ENCODE peak calls at places on chromosomes 2 and 18, in four cellular contexts. One of them, this sample, is unnamed.
A peak's percentile ranks its signal among the peaks of the same experiment; 100 is the strongest.

GRCh38 chr2:145344076-145344724 is 824.3 kb upstream of the ZEB2 start:
- DNase-seq in pancreas: no peak
- DNase-seq in hepatocyte: no peak
- DNase-seq in fibroblast of lung: no peak
- DNase-seq in this sample: no peak

GRCh38 chr2:112600634-112601033 is 16.2 kb downstream of the CHCHD5 start:
- DNase-seq in fibroblast of lung: no peak
- DNase-seq in pancreas: no peak
- DNase-seq in hepatocyte: no peak
- DNase-seq in this sample: no peak

GRCh38 chr2:64522843-64523428 is 1.2 kb upstream of the AFTPH start:
- DNase-seq in hepatocyte: peak; percentile 87
- DNase-seq in pancreas: peak; percentile 70
- DNase-seq in fibroblast of lung: peak; percentile 91
- DNase-seq in this sample: peak; percentile 44

GRCh38 chr2:101064868-101065549 is 62.9 kb downstream of the RPL31 start:
- DNase-seq in pancreas: peak; percentile 32
- DNase-seq in hepatocyte: peak; percentile 20
- DNase-seq in fibroblast of lung: peak; percentile 27
- DNase-seq in this sample: no peak

GRCh38 chr2:12048551-12048950 is 302.1 kb downstream of the LPIN1 start:
- DNase-seq in pancreas: no peak
- DNase-seq in fibroblast of lung: no peak
- DNase-seq in hepatocyte: no peak
- DNase-seq in this sample: no peak

GRCh38 chr2:150449856-150450255 is 37.6 kb downstream of the RND3 start:
- DNase-seq in pancreas: no peak
- DNase-seq in fibroblast of lung: no peak
- DNase-seq in hepatocyte: peak; percentile 15
- DNase-seq in this sample: no peak

GRCh38 chr18:37254256-37254880 is 311.2 kb downstream of the CELF4 start:
- DNase-seq in fibroblast of lung: no peak
- DNase-seq in pancreas: peak; percentile 23
- DNase-seq in hepatocyte: peak; percentile 55
- DNase-seq in this sample: no peak

GRCh38 chr2:157625311-157625710 is 3.4 kb downstream of the ACVR1C start:
- DNase-seq in pancreas: no peak
- DNase-seq in hepatocyte: no peak
- DNase-seq in fibroblast of lung: peak; percentile 22
- DNase-seq in this sample: no peak

GRCh38 chr2:172427990-172428840 is 829 bp downstream of the ITGA6 start:
- DNase-seq in fibroblast of lung: peak; percentile 23
- DNase-seq in hepatocyte: peak; percentile 62
- DNase-seq in pancreas: peak; percentile 68
- DNase-seq in this sample: no peak

GRCh38 chr2:170972508-170973224 is 43.6 kb downstream of the GORASP2 start:
- DNase-seq in fibroblast of lung: no peak
- DNase-seq in pancreas: no peak
- DNase-seq in hepatocyte: no peak
- DNase-seq in this sample: no peak

GRCh38 chr2:60796573-60797509 is 40.8 kb downstream of the PAPOLG start:
- DNase-seq in hepatocyte: no peak
- DNase-seq in pancreas: no peak
- DNase-seq in fibroblast of lung: peak; percentile 23
- DNase-seq in this sample: no peak

GRCh38 chr2:12331698-12332097 is 385.0 kb upstream of the TRIB2 start:
- DNase-seq in fibroblast of lung: no peak
- DNase-seq in pancreas: no peak
- DNase-seq in hepatocyte: no peak
- DNase-seq in this sample: no peak

GRCh38 chr2:25853038-25853638 is 25.1 kb downstream of the ASXL2 start:
- DNase-seq in fibroblast of lung: no peak
- DNase-seq in hepatocyte: no peak
- DNase-seq in pancreas: no peak
- DNase-seq in this sample: no peak

GRCh38 chr18:55243852-55244251 is 284.6 kb upstream of the CCDC68 start:
- DNase-seq in pancreas: no peak
- DNase-seq in fibroblast of lung: peak; percentile 90
- DNase-seq in hepatocyte: no peak
- DNase-seq in this sample: peak; percentile 58

GRCh38 chr2:205885492-205886099 is 200.4 kb downstream of the INO80D start:
- DNase-seq in hepatocyte: peak; percentile 93
- DNase-seq in pancreas: peak; percentile 76
- DNase-seq in fibroblast of lung: peak; percentile 78
- DNase-seq in this sample: no peak

GRCh38 chr2:128646091-128646490 is 327.4 kb upstream of the HS6ST1 start:
- DNase-seq in fibroblast of lung: no peak
- DNase-seq in pancreas: no peak
- DNase-seq in hepatocyte: no peak
- DNase-seq in this sample: no peak

GRCh38 chr2:85057236-85057635 is 76.0 kb upstream of the TCF7L1 start:
- DNase-seq in fibroblast of lung: no peak
- DNase-seq in hepatocyte: no peak
- DNase-seq in pancreas: no peak
- DNase-seq in this sample: no peak

GRCh38 chr2:15943378-15943851 is 3.1 kb downstream of the MYCN start:
- DNase-seq in fibroblast of lung: no peak
- DNase-seq in hepatocyte: peak; percentile 80
- DNase-seq in pancreas: no peak
- DNase-seq in this sample: no peak

GRCh38 chr18:27785815-27786537 is 391.0 kb downstream of the CDH2 start:
- DNase-seq in hepatocyte: no peak
- DNase-seq in fibroblast of lung: no peak
- DNase-seq in pancreas: no peak
- DNase-seq in this sample: no peak

GRCh38 chr2:99697811-99698568 is 208.2 kb upstream of the REV1 start:
- DNase-seq in hepatocyte: no peak
- DNase-seq in pancreas: no peak
- DNase-seq in fibroblast of lung: peak; percentile 94
- DNase-seq in this sample: peak; percentile 74

GRCh38 chr2:162072976-162073775 is 839 bp downstream of the DPP4 start:
- DNase-seq in hepatocyte: no peak
- DNase-seq in fibroblast of lung: peak; percentile 23
- DNase-seq in pancreas: no peak
- DNase-seq in this sample: no peak

GRCh38 chr2:165877565-165878550 is 75.7 kb downstream of the TTC21B start:
- DNase-seq in hepatocyte: no peak
- DNase-seq in pancreas: no peak
- DNase-seq in fibroblast of lung: peak; percentile 72
- DNase-seq in this sample: peak; percentile 41

GRCh38 chr2:31337860-31338259 is 76.7 kb downstream of the XDH start:
- DNase-seq in fibroblast of lung: peak; percentile 86
- DNase-seq in hepatocyte: no peak
- DNase-seq in pancreas: no peak
- DNase-seq in this sample: no peak

GRCh38 chr2:149739880-149740265 is 152.3 kb upstream of the MMADHC start:
- DNase-seq in fibroblast of lung: no peak
- DNase-seq in hepatocyte: no peak
- DNase-seq in pancreas: no peak
- DNase-seq in this sample: no peak

DNA sequence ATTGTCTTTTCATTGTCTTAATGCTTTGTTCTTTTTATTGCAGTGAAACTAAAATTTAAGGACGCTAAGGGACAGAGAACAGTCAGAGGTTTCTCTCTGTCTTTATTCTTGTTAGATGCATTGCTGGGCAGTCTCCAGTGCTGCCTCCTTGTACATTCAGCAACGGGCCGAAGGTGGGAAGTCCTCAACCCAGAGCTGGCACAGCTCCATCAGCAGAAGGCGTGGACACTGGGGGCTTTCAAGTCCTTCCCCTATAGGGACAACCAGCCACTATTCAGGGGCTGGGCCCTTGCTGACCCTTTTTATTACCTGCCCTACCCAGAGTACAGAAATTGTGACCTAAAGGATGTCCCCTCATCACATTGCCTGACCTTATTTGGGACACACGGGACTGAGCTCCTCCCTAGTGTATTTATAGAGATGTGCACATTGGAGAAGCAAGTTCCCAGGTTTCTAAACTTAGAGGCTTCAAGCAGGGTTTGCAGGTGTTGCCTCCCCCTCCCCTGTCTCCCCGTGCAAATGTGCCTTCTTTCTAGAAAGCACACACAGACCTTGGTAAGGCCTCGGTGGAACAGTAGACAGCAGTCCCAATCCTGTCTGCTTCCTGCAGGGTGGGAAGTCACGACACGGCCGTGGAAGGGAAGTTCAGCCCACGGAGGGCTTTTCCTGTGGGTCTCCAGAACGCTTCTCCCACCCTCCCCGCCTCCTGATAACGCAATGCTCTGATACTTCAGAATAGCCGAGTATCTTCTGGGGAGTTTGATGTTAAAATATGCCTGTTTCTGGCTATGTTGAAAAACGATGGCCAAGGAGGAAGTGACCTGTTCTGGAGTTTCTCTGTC is 68.2 kb downstream of the ZCCHC2 start:
- DNase-seq in fibroblast of lung: no peak
- DNase-seq in hepatocyte: no peak
- DNase-seq in pancreas: no peak
- DNase-seq in this sample: no peak
- H3K4me3 ChIP-seq in fibroblast of lung: no peak overlapping the region
- H3K4me3 ChIP-seq in hepatocyte: no peak overlapping the region
- H3K4me3 ChIP-seq in pancreas: no peak overlapping the region
- H3K4me3 ChIP-seq in this sample: no peak overlapping the region

DNA sequence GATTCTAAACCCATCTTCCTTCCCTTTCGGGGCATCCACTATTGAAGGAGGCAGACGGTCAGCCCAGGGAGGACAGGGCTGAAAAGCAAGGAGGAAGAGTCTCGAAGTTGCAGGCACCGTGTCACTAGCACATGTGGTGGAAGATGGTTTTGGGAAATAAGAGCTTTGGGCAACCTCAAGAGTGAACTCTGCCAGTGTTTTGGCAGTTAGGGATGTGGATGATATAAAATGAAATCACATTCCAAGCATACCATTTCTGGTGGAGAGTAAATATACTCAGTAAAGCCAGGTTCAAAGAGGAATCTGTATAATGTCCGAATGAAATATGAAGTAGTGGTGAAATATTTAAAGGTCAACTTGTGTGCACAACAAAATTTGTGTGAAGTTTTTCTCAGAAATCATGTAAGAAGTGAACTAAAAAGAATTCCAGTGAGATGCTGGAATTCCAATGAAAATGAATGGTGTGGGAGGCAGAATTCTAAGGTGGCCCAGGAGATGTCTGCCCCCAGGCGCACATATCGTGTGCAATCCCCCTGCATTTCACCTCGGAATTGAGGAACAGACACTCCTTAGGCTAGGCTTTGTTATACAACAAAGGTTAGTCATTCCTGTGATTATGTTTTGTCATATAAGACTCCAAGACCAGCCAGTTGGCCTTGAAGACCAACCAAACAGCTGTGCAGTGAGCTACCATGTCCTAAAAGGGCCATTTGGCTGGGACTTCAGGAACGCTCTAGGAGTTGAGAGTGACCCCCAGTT is 147.1 kb downstream of the SH3BP4 start:
- DNase-seq in hepatocyte: no peak
- DNase-seq in fibroblast of lung: peak; percentile 17
- DNase-seq in pancreas: no peak
- DNase-seq in this sample: no peak
- H3K4me3 ChIP-seq in hepatocyte: no peak overlapping the region
- H3K4me3 ChIP-seq in fibroblast of lung: no peak overlapping the region
- H3K4me3 ChIP-seq in pancreas: no peak overlapping the region
- H3K4me3 ChIP-seq in this sample: no peak overlapping the region

GRCh38 chr2:40489678-40489960 is 37.7 kb upstream of the SLC8A1 start:
- DNase-seq in pancreas: no peak
- DNase-seq in fibroblast of lung: no peak
- DNase-seq in hepatocyte: no peak
- DNase-seq in this sample: no peak
- H3K4me3 ChIP-seq in pancreas: no peak overlapping the region
- H3K4me3 ChIP-seq in fibroblast of lung: peak overlapping the region; percentile 55
- H3K4me3 ChIP-seq in hepatocyte: no peak overlapping the region
- H3K4me3 ChIP-seq in this sample: peak overlapping the region; percentile 12

GRCh38 chr2:223580951-223581350 is 21.2 kb downstream of the SCG2 start:
- DNase-seq in hepatocyte: peak; percentile 60
- DNase-seq in pancreas: no peak
- DNase-seq in fibroblast of lung: peak; percentile 76
- DNase-seq in this sample: peak; percentile 55
- H3K4me3 ChIP-seq in hepatocyte: no peak overlapping the region
- H3K4me3 ChIP-seq in pancreas: no peak overlapping the region
- H3K4me3 ChIP-seq in fibroblast of lung: peak overlapping the region; percentile 5
- H3K4me3 ChIP-seq in this sample: peak overlapping the region; percentile 1

GRCh38 chr2:8278709-8279354 is 403.0 kb upstream of the ID2 start:
- DNase-seq in fibroblast of lung: no peak
- DNase-seq in pancreas: no peak
- DNase-seq in hepatocyte: no peak
- DNase-seq in this sample: no peak
- H3K4me3 ChIP-seq in fibroblast of lung: no peak overlapping the region
- H3K4me3 ChIP-seq in pancreas: no peak overlapping the region
- H3K4me3 ChIP-seq in hepatocyte: no peak overlapping the region
- H3K4me3 ChIP-seq in this sample: no peak overlapping the region

GRCh38 chr2:82985572-82986197 is 1473.4 kb downstream of the SUCLG1 start:
- DNase-seq in hepatocyte: no peak
- DNase-seq in fibroblast of lung: no peak
- DNase-seq in pancreas: no peak
- DNase-seq in this sample: no peak
- H3K4me3 ChIP-seq in hepatocyte: no peak overlapping the region
- H3K4me3 ChIP-seq in fibroblast of lung: no peak overlapping the region
- H3K4me3 ChIP-seq in pancreas: no peak overlapping the region
- H3K4me3 ChIP-seq in this sample: no peak overlapping the region

This sample was measured in skeletal muscle cell.